ENCODE peak calls at places on chromosome 1, in ten cellular contexts. One of them, this sample, is unnamed.

GRCh38 chr1:92587445-92587844 is 100.7 kb upstream of the GFI1 start:
- DNase-seq in SK-N-MC: no peak
- DNase-seq in hepatocyte: no peak
- DNase-seq in IMR-90: no peak
- DNase-seq in BE2C: no peak
- DNase-seq in CD8-positive, alpha-beta memory T cell: no peak
- DNase-seq in GM23338: no peak
- DNase-seq in heart right ventricle: no peak
- DNase-seq in upper lobe of right lung: no peak
- DNase-seq in tibial nerve: no peak
- DNase-seq in this sample: no peak

GRCh38 chr1:115976062-115976899 is at the start of gene SLC22A15:
- DNase-seq in tibial nerve: peak; percentile 46
- DNase-seq in GM23338: peak; percentile 78
- DNase-seq in upper lobe of right lung: peak; percentile 92
- DNase-seq in hepatocyte: peak; percentile 72
- DNase-seq in CD8-positive, alpha-beta memory T cell: no peak
- DNase-seq in IMR-90: no peak
- DNase-seq in SK-N-MC: no peak
- DNase-seq in heart right ventricle: peak; percentile 72
- DNase-seq in BE2C: no peak
- DNase-seq in this sample: peak; percentile 71

GRCh38 chr1:76802094-76802493 is 65.2 kb upstream of the ST6GALNAC5 start:
- DNase-seq in GM23338: no peak
- DNase-seq in IMR-90: no peak
- DNase-seq in tibial nerve: no peak
- DNase-seq in upper lobe of right lung: no peak
- DNase-seq in hepatocyte: no peak
- DNase-seq in BE2C: peak; percentile 31
- DNase-seq in CD8-positive, alpha-beta memory T cell: no peak
- DNase-seq in SK-N-MC: no peak
- DNase-seq in heart right ventricle: no peak
- DNase-seq in this sample: no peak

GRCh38 chr1:185045793-185046441 is 559 bp downstream of the RNF2 start:
- DNase-seq in heart right ventricle: no peak
- DNase-seq in GM23338: peak; percentile 83
- DNase-seq in BE2C: peak; percentile 50
- DNase-seq in IMR-90: peak; percentile 31
- DNase-seq in SK-N-MC: no peak
- DNase-seq in upper lobe of right lung: peak; percentile 67
- DNase-seq in hepatocyte: peak; percentile 74
- DNase-seq in tibial nerve: no peak
- DNase-seq in CD8-positive, alpha-beta memory T cell: no peak
- DNase-seq in this sample: peak; percentile 26

GRCh38 chr1:207703712-207704111 is 48.1 kb upstream of the CD46 start:
- DNase-seq in GM23338: no peak
- DNase-seq in hepatocyte: no peak
- DNase-seq in IMR-90: no peak
- DNase-seq in SK-N-MC: no peak
- DNase-seq in BE2C: no peak
- DNase-seq in CD8-positive, alpha-beta memory T cell: no peak
- DNase-seq in upper lobe of right lung: no peak
- DNase-seq in tibial nerve: no peak
- DNase-seq in heart right ventricle: no peak
- DNase-seq in this sample: no peak

GRCh38 chr1:151372411-151372934 is at the start of gene SELENBP1:
- DNase-seq in tibial nerve: peak; percentile 86
- DNase-seq in upper lobe of right lung: peak; percentile 91
- DNase-seq in GM23338: peak; percentile 89
- DNase-seq in CD8-positive, alpha-beta memory T cell: no peak
- DNase-seq in heart right ventricle: peak; percentile 82
- DNase-seq in IMR-90: peak; percentile 71
- DNase-seq in SK-N-MC: no peak
- DNase-seq in hepatocyte: peak; percentile 91
- DNase-seq in BE2C: peak; percentile 48
- DNase-seq in this sample: peak; percentile 95

GRCh38 chr1:26524181-26524580 is 5.4 kb upstream of the RPS6KA1 start:
- DNase-seq in BE2C: no peak
- DNase-seq in GM23338: no peak
- DNase-seq in SK-N-MC: no peak
- DNase-seq in hepatocyte: no peak
- DNase-seq in heart right ventricle: no peak
- DNase-seq in upper lobe of right lung: no peak
- DNase-seq in IMR-90: no peak
- DNase-seq in tibial nerve: no peak
- DNase-seq in CD8-positive, alpha-beta memory T cell: no peak
- DNase-seq in this sample: no peak

GRCh38 chr1:241181471-241181870 is 175.5 kb downstream of the RGS7 start:
- DNase-seq in upper lobe of right lung: no peak
- DNase-seq in IMR-90: no peak
- DNase-seq in hepatocyte: no peak
- DNase-seq in GM23338: no peak
- DNase-seq in tibial nerve: no peak
- DNase-seq in CD8-positive, alpha-beta memory T cell: no peak
- DNase-seq in SK-N-MC: no peak
- DNase-seq in BE2C: no peak
- DNase-seq in heart right ventricle: no peak
- DNase-seq in this sample: no peak

GRCh38 chr1:2115922-2116341 is 65.7 kb downstream of the PRKCZ start:
- DNase-seq in heart right ventricle: peak; percentile 3
- DNase-seq in GM23338: peak; percentile 89
- DNase-seq in upper lobe of right lung: peak; percentile 55
- DNase-seq in hepatocyte: peak; percentile 49
- DNase-seq in CD8-positive, alpha-beta memory T cell: no peak
- DNase-seq in SK-N-MC: no peak
- DNase-seq in tibial nerve: no peak
- DNase-seq in BE2C: no peak
- DNase-seq in IMR-90: peak; percentile 48
- DNase-seq in this sample: no peak

GRCh38 chr1:27100797-27101491 is 54.0 kb downstream of the SLC9A1 start:
- DNase-seq in GM23338: no peak
- DNase-seq in hepatocyte: no peak
- DNase-seq in heart right ventricle: no peak
- DNase-seq in upper lobe of right lung: no peak
- DNase-seq in BE2C: no peak
- DNase-seq in SK-N-MC: no peak
- DNase-seq in IMR-90: no peak
- DNase-seq in CD8-positive, alpha-beta memory T cell: no peak
- DNase-seq in tibial nerve: no peak
- DNase-seq in this sample: no peak

GRCh38 chr1:111709986-111710385 is 29.2 kb downstream of the INKA2 start:
- DNase-seq in BE2C: no peak
- DNase-seq in upper lobe of right lung: no peak
- DNase-seq in GM23338: no peak
- DNase-seq in SK-N-MC: no peak
- DNase-seq in CD8-positive, alpha-beta memory T cell: no peak
- DNase-seq in tibial nerve: no peak
- DNase-seq in heart right ventricle: no peak
- DNase-seq in hepatocyte: no peak
- DNase-seq in IMR-90: peak; percentile 19
- DNase-seq in this sample: no peak

DNA sequence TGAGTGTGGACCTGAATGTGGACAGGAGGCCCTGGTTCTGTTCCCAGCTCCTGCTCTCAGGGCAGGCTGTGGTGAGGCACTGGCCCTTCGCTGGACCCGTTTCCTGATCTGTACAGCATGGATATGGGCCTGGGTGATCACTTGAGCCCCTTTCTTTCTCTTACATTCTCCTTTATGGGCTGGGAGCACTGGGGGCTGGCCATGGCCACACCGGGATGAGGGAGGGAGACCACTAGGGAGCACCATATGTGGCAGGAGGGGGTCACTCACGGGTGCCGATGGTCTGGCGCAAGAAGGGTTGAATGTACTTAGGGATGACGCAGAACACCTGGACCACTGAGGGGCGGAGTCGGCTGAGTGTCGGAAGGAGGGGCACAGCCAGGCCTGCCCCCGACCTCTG is 2.7 kb downstream of the DCST2 start:
- DNase-seq in GM23338: no peak
- DNase-seq in CD8-positive, alpha-beta memory T cell: no peak
- DNase-seq in heart right ventricle: no peak
- DNase-seq in hepatocyte: no peak
- DNase-seq in SK-N-MC: no peak
- DNase-seq in BE2C: no peak
- DNase-seq in IMR-90: no peak
- DNase-seq in tibial nerve: no peak
- DNase-seq in upper lobe of right lung: no peak
- DNase-seq in this sample: no peak
- H3K4me3 ChIP-seq in GM23338: no peak overlapping the region
- H3K4me3 ChIP-seq in CD8-positive, alpha-beta memory T cell: no peak overlapping the region
- H3K4me3 ChIP-seq in heart right ventricle: no peak overlapping the region
- H3K4me3 ChIP-seq in hepatocyte: no peak overlapping the region
- H3K4me3 ChIP-seq in SK-N-MC: no peak overlapping the region
- H3K4me3 ChIP-seq in BE2C: no peak overlapping the region
- H3K4me3 ChIP-seq in IMR-90: no peak overlapping the region
- H3K4me3 ChIP-seq in tibial nerve: no peak overlapping the region
- H3K4me3 ChIP-seq in upper lobe of right lung: no peak overlapping the region
- H3K4me3 ChIP-seq in this sample: no peak overlapping the region

DNA sequence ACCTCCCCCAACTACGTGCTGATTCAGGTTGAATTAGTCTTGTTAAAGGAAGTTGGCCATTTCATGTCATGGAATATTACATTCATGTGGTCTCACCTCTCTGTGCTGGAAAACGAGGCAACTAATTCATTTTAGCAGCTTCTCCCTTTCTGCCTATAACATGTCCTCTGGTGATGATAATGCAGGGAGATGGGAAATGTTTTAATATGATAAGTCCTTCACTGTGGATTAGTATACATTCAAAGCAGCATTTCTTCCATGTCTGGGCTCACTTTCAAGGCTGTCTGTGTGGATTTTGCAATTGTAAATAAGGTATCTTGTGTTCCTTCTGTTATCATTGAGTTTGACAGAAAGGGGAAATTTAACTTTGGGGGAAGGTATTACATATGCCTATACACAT is 374.6 kb upstream of the DAB1 start:
- DNase-seq in SK-N-MC: no peak
- DNase-seq in upper lobe of right lung: no peak
- DNase-seq in BE2C: no peak
- DNase-seq in tibial nerve: no peak
- DNase-seq in IMR-90: no peak
- DNase-seq in heart right ventricle: no peak
- DNase-seq in GM23338: no peak
- DNase-seq in CD8-positive, alpha-beta memory T cell: no peak
- DNase-seq in hepatocyte: no peak
- DNase-seq in this sample: no peak
- H3K36me3 ChIP-seq in SK-N-MC: no peaks in the 10 kb centered on the region
- H3K36me3 ChIP-seq in upper lobe of right lung: no peaks in the 10 kb centered on the region
- H3K36me3 ChIP-seq in BE2C: no peaks in the 10 kb centered on the region
- H3K36me3 ChIP-seq in tibial nerve: no peaks in the 10 kb centered on the region
- H3K36me3 ChIP-seq in IMR-90: no peaks in the 10 kb centered on the region
- H3K36me3 ChIP-seq in heart right ventricle: no peaks in the 10 kb centered on the region
- H3K36me3 ChIP-seq in GM23338: no peaks in the 10 kb centered on the region
- H3K36me3 ChIP-seq in CD8-positive, alpha-beta memory T cell: no peaks in the 10 kb centered on the region
- H3K36me3 ChIP-seq in hepatocyte: no peaks in the 10 kb centered on the region
- H3K36me3 ChIP-seq in this sample: no peaks in the 10 kb centered on the region

DNA sequence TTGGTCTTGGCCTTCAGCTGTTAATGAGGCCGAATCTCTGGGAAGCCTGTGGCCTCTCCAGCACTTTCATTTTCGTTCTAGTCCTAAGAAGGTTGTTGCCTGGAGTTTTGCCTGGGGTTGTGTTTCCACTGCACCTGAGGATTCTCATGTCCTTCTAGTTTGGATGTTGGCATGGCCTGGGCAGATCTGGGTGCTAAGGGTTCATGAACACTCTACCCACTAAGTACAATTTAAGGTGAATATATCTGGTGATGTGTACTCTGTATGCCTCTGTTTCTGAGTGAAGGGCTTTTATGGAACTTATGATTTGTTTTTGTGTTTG is 3.0 kb downstream of the FOXD2 start:
- DNase-seq in BE2C: no peak
- DNase-seq in heart right ventricle: no peak
- DNase-seq in SK-N-MC: no peak
- DNase-seq in CD8-positive, alpha-beta memory T cell: no peak
- DNase-seq in IMR-90: no peak
- DNase-seq in tibial nerve: no peak
- DNase-seq in upper lobe of right lung: no peak
- DNase-seq in GM23338: no peak
- DNase-seq in hepatocyte: no peak
- DNase-seq in this sample: no peak
- H3K4me3 ChIP-seq in BE2C: no peak overlapping the region
- H3K4me3 ChIP-seq in heart right ventricle: no peak overlapping the region
- H3K4me3 ChIP-seq in SK-N-MC: no peak overlapping the region
- H3K4me3 ChIP-seq in CD8-positive, alpha-beta memory T cell: no peak overlapping the region
- H3K4me3 ChIP-seq in IMR-90: no peak overlapping the region
- H3K4me3 ChIP-seq in tibial nerve: peak overlapping the region; percentile 49
- H3K4me3 ChIP-seq in upper lobe of right lung: no peak overlapping the region
- H3K4me3 ChIP-seq in GM23338: no peak overlapping the region
- H3K4me3 ChIP-seq in hepatocyte: no peak overlapping the region
- H3K4me3 ChIP-seq in this sample: no peak overlapping the region

GRCh38 chr1:160359559-160360226 is 7.2 kb upstream of the NHLH1 start:
- DNase-seq in tibial nerve: no peak
- DNase-seq in heart right ventricle: no peak
- DNase-seq in hepatocyte: no peak
- DNase-seq in SK-N-MC: no peak
- DNase-seq in GM23338: peak; percentile 11
- DNase-seq in upper lobe of right lung: no peak
- DNase-seq in CD8-positive, alpha-beta memory T cell: no peak
- DNase-seq in IMR-90: peak; percentile 32
- DNase-seq in BE2C: no peak
- DNase-seq in this sample: no peak

GRCh38 chr1:160361814-160362167 is 5.1 kb upstream of the NHLH1 start:
- DNase-seq in upper lobe of right lung: no peak
- DNase-seq in IMR-90: no peak
- DNase-seq in SK-N-MC: no peak
- DNase-seq in hepatocyte: no peak
- DNase-seq in heart right ventricle: no peak
- DNase-seq in CD8-positive, alpha-beta memory T cell: no peak
- DNase-seq in BE2C: no peak
- DNase-seq in GM23338: no peak
- DNase-seq in tibial nerve: no peak
- DNase-seq in this sample: no peak

GRCh38 chr1:160361199-160361598 is 5.7 kb upstream of the NHLH1 start:
- DNase-seq in GM23338: no peak
- DNase-seq in upper lobe of right lung: no peak
- DNase-seq in SK-N-MC: no peak
- DNase-seq in CD8-positive, alpha-beta memory T cell: no peak
- DNase-seq in BE2C: no peak
- DNase-seq in hepatocyte: no peak
- DNase-seq in tibial nerve: no peak
- DNase-seq in heart right ventricle: no peak
- DNase-seq in IMR-90: no peak
- DNase-seq in this sample: no peak

GRCh38 chr1:160362168-160362941 is 4.5 kb upstream of the NHLH1 start:
- DNase-seq in tibial nerve: no peak
- DNase-seq in CD8-positive, alpha-beta memory T cell: no peak
- DNase-seq in upper lobe of right lung: no peak
- DNase-seq in IMR-90: no peak
- DNase-seq in BE2C: no peak
- DNase-seq in hepatocyte: no peak
- DNase-seq in GM23338: peak; percentile 55
- DNase-seq in heart right ventricle: no peak
- DNase-seq in SK-N-MC: no peak
- DNase-seq in this sample: no peak

DNA sequence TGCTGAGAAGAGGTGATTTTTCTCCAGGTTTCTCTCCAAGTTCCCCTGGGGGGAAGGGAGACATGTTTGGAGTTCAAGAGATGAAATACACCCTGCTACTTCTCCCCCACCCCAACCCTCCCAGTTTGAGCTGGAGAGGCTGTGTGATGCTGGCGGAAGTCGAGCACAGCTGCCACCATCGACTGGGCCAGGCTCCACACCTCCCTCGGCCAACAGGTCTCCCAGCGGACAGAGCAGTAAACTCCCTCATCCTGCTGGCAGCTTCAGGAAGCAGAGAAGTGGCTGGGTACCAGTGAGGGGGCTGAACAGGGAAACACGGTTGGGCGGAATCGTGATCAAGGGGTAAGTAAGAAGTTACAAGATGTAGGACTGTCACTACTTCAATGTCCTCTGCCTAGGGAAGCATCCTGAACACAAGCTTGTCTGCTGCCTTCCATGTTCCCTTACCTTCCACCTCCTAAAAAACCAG is 6.6 kb upstream of the NHLH1 start:
- DNase-seq in tibial nerve: no peak
- DNase-seq in IMR-90: no peak
- DNase-seq in hepatocyte: no peak
- DNase-seq in CD8-positive, alpha-beta memory T cell: no peak
- DNase-seq in heart right ventricle: no peak
- DNase-seq in GM23338: no peak
- DNase-seq in BE2C: no peak
- DNase-seq in upper lobe of right lung: no peak
- DNase-seq in SK-N-MC: no peak
- DNase-seq in this sample: no peak
- H3K36me3 ChIP-seq in tibial nerve: peaks cover 20% of the 10 kb centered on the region
- H3K36me3 ChIP-seq in IMR-90: peaks cover 34% of the 10 kb centered on the region
- H3K36me3 ChIP-seq in hepatocyte: no peaks in the 10 kb centered on the region
- H3K36me3 ChIP-seq in CD8-positive, alpha-beta memory T cell: peaks cover 17% of the 10 kb centered on the region
- H3K36me3 ChIP-seq in heart right ventricle: peaks cover 56% of the 10 kb centered on the region
- H3K36me3 ChIP-seq in GM23338: peaks cover 18% of the 10 kb centered on the region
- H3K36me3 ChIP-seq in BE2C: peaks cover 22% of the 10 kb centered on the region
- H3K36me3 ChIP-seq in upper lobe of right lung: peaks cover 48% of the 10 kb centered on the region
- H3K36me3 ChIP-seq in SK-N-MC: peaks cover 29% of the 10 kb centered on the region
- H3K36me3 ChIP-seq in this sample: peaks cover 55% of the 10 kb centered on the region